ENCODE peak calls at places on chromosomes 6 and 20, in nine cellular contexts. One of them, this sample, is unnamed.

GRCh38 chr6:11668455-11668854 is 110.1 kb downstream of the ADTRP start:
- DNase-seq in Caco-2: no peak
- DNase-seq in cardiac muscle cell: no peak
- DNase-seq in GM23248: no peak
- DNase-seq in CD8-positive, alpha-beta T cell: no peak
- DNase-seq in OCI-LY7: no peak
- DNase-seq in astrocyte: no peak
- DNase-seq in lower lobe of right lung: no peak
- DNase-seq in right cardiac atrium: no peak
- DNase-seq in this sample: no peak

GRCh38 chr6:123551939-123552707 is 84.6 kb downstream of the TRDN start:
- DNase-seq in OCI-LY7: no peak
- DNase-seq in lower lobe of right lung: no peak
- DNase-seq in astrocyte: peak; percentile 40
- DNase-seq in Caco-2: no peak
- DNase-seq in cardiac muscle cell: no peak
- DNase-seq in GM23248: no peak
- DNase-seq in CD8-positive, alpha-beta T cell: no peak
- DNase-seq in right cardiac atrium: no peak
- DNase-seq in this sample: no peak

GRCh38 chr20:58309607-58310290 is at the start of gene RAB22A:
- DNase-seq in astrocyte: peak; percentile 32
- DNase-seq in Caco-2: peak; percentile 93
- DNase-seq in lower lobe of right lung: peak; percentile 90
- DNase-seq in GM23248: peak; percentile 96
- DNase-seq in CD8-positive, alpha-beta T cell: peak; percentile 88
- DNase-seq in cardiac muscle cell: peak; percentile 91
- DNase-seq in OCI-LY7: peak; percentile 88
- DNase-seq in right cardiac atrium: peak; percentile 93
- DNase-seq in this sample: peak; percentile 87

GRCh38 chr6:50791900-50792508 is 26.7 kb upstream of the TFAP2B start:
- DNase-seq in lower lobe of right lung: no peak
- DNase-seq in GM23248: peak; percentile 75
- DNase-seq in right cardiac atrium: no peak
- DNase-seq in OCI-LY7: peak; percentile 54
- DNase-seq in CD8-positive, alpha-beta T cell: no peak
- DNase-seq in cardiac muscle cell: peak; percentile 75
- DNase-seq in astrocyte: no peak
- DNase-seq in Caco-2: peak; percentile 47
- DNase-seq in this sample: no peak

GRCh38 chr20:57880155-57880648 is 170.4 kb upstream of the PMEPA1 start:
- DNase-seq in CD8-positive, alpha-beta T cell: peak; percentile 23
- DNase-seq in cardiac muscle cell: no peak
- DNase-seq in lower lobe of right lung: no peak
- DNase-seq in OCI-LY7: no peak
- DNase-seq in Caco-2: no peak
- DNase-seq in GM23248: peak; percentile 32
- DNase-seq in astrocyte: peak; percentile 23
- DNase-seq in right cardiac atrium: no peak
- DNase-seq in this sample: no peak

GRCh38 chr6:103672169-103672568 is 1187.5 kb downstream of the HACE1 start:
- DNase-seq in lower lobe of right lung: no peak
- DNase-seq in GM23248: no peak
- DNase-seq in astrocyte: no peak
- DNase-seq in right cardiac atrium: no peak
- DNase-seq in CD8-positive, alpha-beta T cell: no peak
- DNase-seq in Caco-2: no peak
- DNase-seq in cardiac muscle cell: peak; percentile 9
- DNase-seq in OCI-LY7: no peak
- DNase-seq in this sample: no peak

GRCh38 chr20:58650181-58650775 is 805 bp upstream of the STX16 start:
- DNase-seq in cardiac muscle cell: peak; percentile 41
- DNase-seq in right cardiac atrium: peak; percentile 75
- DNase-seq in OCI-LY7: no peak
- DNase-seq in astrocyte: no peak
- DNase-seq in Caco-2: no peak
- DNase-seq in GM23248: peak; percentile 42
- DNase-seq in lower lobe of right lung: peak; percentile 64
- DNase-seq in CD8-positive, alpha-beta T cell: no peak
- DNase-seq in this sample: no peak

GRCh38 chr6:38495922-38496635 is 143.7 kb downstream of the BTBD9 start:
- DNase-seq in Caco-2: no peak
- DNase-seq in astrocyte: no peak
- DNase-seq in right cardiac atrium: no peak
- DNase-seq in OCI-LY7: no peak
- DNase-seq in cardiac muscle cell: no peak
- DNase-seq in GM23248: peak; percentile 30
- DNase-seq in lower lobe of right lung: no peak
- DNase-seq in CD8-positive, alpha-beta T cell: no peak
- DNase-seq in this sample: no peak

GRCh38 chr6:90611996-90612690 is 25.3 kb upstream of the MAP3K7 start:
- DNase-seq in CD8-positive, alpha-beta T cell: no peak
- DNase-seq in cardiac muscle cell: no peak
- DNase-seq in astrocyte: no peak
- DNase-seq in Caco-2: no peak
- DNase-seq in GM23248: no peak
- DNase-seq in lower lobe of right lung: no peak
- DNase-seq in OCI-LY7: no peak
- DNase-seq in right cardiac atrium: peak; percentile 23
- DNase-seq in this sample: no peak

GRCh38 chr6:44662461-44663121 is 275.1 kb downstream of the CDC5L start:
- DNase-seq in OCI-LY7: peak; percentile 13
- DNase-seq in right cardiac atrium: no peak
- DNase-seq in Caco-2: no peak
- DNase-seq in cardiac muscle cell: no peak
- DNase-seq in CD8-positive, alpha-beta T cell: no peak
- DNase-seq in lower lobe of right lung: peak; percentile 61
- DNase-seq in astrocyte: peak; percentile 97
- DNase-seq in GM23248: no peak
- DNase-seq in this sample: peak; percentile 51

GRCh38 chr20:50585214-50585613 is 75.0 kb downstream of the PTPN1 start:
- DNase-seq in OCI-LY7: no peak
- DNase-seq in astrocyte: no peak
- DNase-seq in Caco-2: no peak
- DNase-seq in right cardiac atrium: no peak
- DNase-seq in CD8-positive, alpha-beta T cell: no peak
- DNase-seq in GM23248: no peak
- DNase-seq in cardiac muscle cell: no peak
- DNase-seq in lower lobe of right lung: peak; percentile 14
- DNase-seq in this sample: no peak

GRCh38 chr20:53829086-53829703 is 235.6 kb upstream of the ZNF217 start:
- DNase-seq in Caco-2: peak; percentile 42
- DNase-seq in OCI-LY7: peak; percentile 21
- DNase-seq in CD8-positive, alpha-beta T cell: no peak
- DNase-seq in lower lobe of right lung: no peak
- DNase-seq in GM23248: peak; percentile 99
- DNase-seq in cardiac muscle cell: no peak
- DNase-seq in astrocyte: peak; percentile 96
- DNase-seq in right cardiac atrium: no peak
- DNase-seq in this sample: peak; percentile 42

GRCh38 chr20:47358672-47359532 is 2.4 kb upstream of the ZMYND8 start:
- DNase-seq in OCI-LY7: peak; percentile 29
- DNase-seq in astrocyte: peak; percentile 90
- DNase-seq in lower lobe of right lung: peak; percentile 84
- DNase-seq in right cardiac atrium: peak; percentile 76
- DNase-seq in CD8-positive, alpha-beta T cell: no peak
- DNase-seq in cardiac muscle cell: peak; percentile 79
- DNase-seq in Caco-2: peak; percentile 99
- DNase-seq in GM23248: peak; percentile 90
- DNase-seq in this sample: peak; percentile 94

GRCh38 chr6:121730616-121731015 is 295.2 kb downstream of the GJA1 start:
- DNase-seq in cardiac muscle cell: no peak
- DNase-seq in GM23248: no peak
- DNase-seq in OCI-LY7: no peak
- DNase-seq in astrocyte: no peak
- DNase-seq in CD8-positive, alpha-beta T cell: no peak
- DNase-seq in right cardiac atrium: no peak
- DNase-seq in Caco-2: no peak
- DNase-seq in lower lobe of right lung: no peak
- DNase-seq in this sample: no peak

GRCh38 chr6:14792118-14792955 is 453.5 kb upstream of the JARID2 start:
- DNase-seq in CD8-positive, alpha-beta T cell: no peak
- DNase-seq in GM23248: no peak
- DNase-seq in cardiac muscle cell: no peak
- DNase-seq in right cardiac atrium: no peak
- DNase-seq in astrocyte: no peak
- DNase-seq in Caco-2: no peak
- DNase-seq in OCI-LY7: no peak
- DNase-seq in lower lobe of right lung: no peak
- DNase-seq in this sample: no peak

DNA sequence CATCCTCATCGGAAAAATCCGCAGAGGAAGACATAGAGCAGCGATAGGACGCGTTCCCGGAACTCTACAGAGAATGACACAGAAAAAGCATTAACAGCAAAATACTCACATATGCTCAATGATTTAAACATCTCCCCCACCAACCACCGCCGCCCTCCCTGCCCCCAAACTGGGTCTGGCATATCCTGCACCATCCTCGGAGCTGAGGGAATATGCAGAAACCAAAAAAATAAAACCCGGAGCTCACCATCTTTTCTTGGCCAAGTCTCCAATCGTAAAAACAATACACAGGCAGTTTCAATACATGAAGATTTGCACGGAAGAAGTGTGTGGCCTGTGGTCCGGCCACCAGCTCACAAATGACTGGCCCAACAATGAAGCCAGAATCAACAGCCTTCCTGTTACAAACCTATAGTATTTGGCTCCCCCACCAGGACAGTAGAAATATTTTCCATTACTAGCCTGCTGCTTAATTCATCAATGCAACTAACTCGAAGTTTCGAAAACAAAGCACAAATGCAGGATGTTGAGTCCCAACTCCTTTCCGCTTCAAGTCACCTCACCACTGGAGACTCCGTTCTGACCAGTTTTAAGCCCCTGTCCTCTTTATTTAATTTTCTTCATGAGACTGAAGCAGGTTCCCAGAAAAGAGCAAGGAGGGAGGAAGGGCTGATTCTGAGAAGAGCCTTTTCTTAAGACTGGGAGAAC is 103.2 kb upstream of the BEND6 start:
- DNase-seq in cardiac muscle cell: peak; percentile 73
- DNase-seq in CD8-positive, alpha-beta T cell: no peak
- DNase-seq in astrocyte: peak; percentile 86
- DNase-seq in right cardiac atrium: peak; percentile 58
- DNase-seq in OCI-LY7: peak; percentile 61
- DNase-seq in Caco-2: peak; percentile 56
- DNase-seq in GM23248: peak; percentile 95
- DNase-seq in lower lobe of right lung: no peak
- DNase-seq in this sample: peak; percentile 42
- H3K4me3 ChIP-seq in cardiac muscle cell: peak overlapping the region; percentile 30
- H3K4me3 ChIP-seq in CD8-positive, alpha-beta T cell: peak overlapping the region; percentile 36
- H3K4me3 ChIP-seq in astrocyte: peak overlapping the region; percentile 85
- H3K4me3 ChIP-seq in right cardiac atrium: peak overlapping the region; percentile 94
- H3K4me3 ChIP-seq in OCI-LY7: peak overlapping the region; percentile 36
- H3K4me3 ChIP-seq in Caco-2: no peak overlapping the region
- H3K4me3 ChIP-seq in GM23248: peak overlapping the region; percentile 87
- H3K4me3 ChIP-seq in lower lobe of right lung: peak overlapping the region; percentile 51
- H3K4me3 ChIP-seq in this sample: peak overlapping the region; percentile 55

GRCh38 chr20:37729452-37729851 is 35.6 kb downstream of the CTNNBL1 start:
- DNase-seq in right cardiac atrium: no peak
- DNase-seq in GM23248: no peak
- DNase-seq in lower lobe of right lung: no peak
- DNase-seq in cardiac muscle cell: no peak
- DNase-seq in Caco-2: no peak
- DNase-seq in astrocyte: no peak
- DNase-seq in CD8-positive, alpha-beta T cell: no peak
- DNase-seq in OCI-LY7: no peak
- DNase-seq in this sample: no peak
- H3K4me1 ChIP-seq in right cardiac atrium: peaks cover 7% of the 10 kb centered on the region
- H3K4me1 ChIP-seq in GM23248: peaks cover 26% of the 10 kb centered on the region
- H3K4me1 ChIP-seq in lower lobe of right lung: peaks cover 18% of the 10 kb centered on the region
- H3K4me1 ChIP-seq in cardiac muscle cell: peaks cover 58% of the 10 kb centered on the region
- H3K4me1 ChIP-seq in Caco-2: peaks cover 42% of the 10 kb centered on the region
- H3K4me1 ChIP-seq in astrocyte: peaks cover 2% of the 10 kb centered on the region
- H3K4me1 ChIP-seq in CD8-positive, alpha-beta T cell: no peaks in the 10 kb centered on the region
- H3K4me1 ChIP-seq in OCI-LY7: no peaks in the 10 kb centered on the region
- H3K4me1 ChIP-seq in this sample: no peaks in the 10 kb centered on the region

GRCh38 chr20:18057994-18058349 is 256 bp upstream of the OVOL2 start:
- DNase-seq in astrocyte: no peak
- DNase-seq in GM23248: no peak
- DNase-seq in Caco-2: no peak
- DNase-seq in cardiac muscle cell: no peak
- DNase-seq in CD8-positive, alpha-beta T cell: no peak
- DNase-seq in right cardiac atrium: no peak
- DNase-seq in lower lobe of right lung: peak; percentile 54
- DNase-seq in OCI-LY7: no peak
- DNase-seq in this sample: no peak
- H3K4me3 ChIP-seq in astrocyte: no peak overlapping the region
- H3K4me3 ChIP-seq in GM23248: no peak overlapping the region
- H3K4me3 ChIP-seq in Caco-2: peak overlapping the region; percentile 83
- H3K4me3 ChIP-seq in cardiac muscle cell: peak overlapping the region; percentile 50
- H3K4me3 ChIP-seq in CD8-positive, alpha-beta T cell: no peak overlapping the region
- H3K4me3 ChIP-seq in right cardiac atrium: no peak overlapping the region
- H3K4me3 ChIP-seq in lower lobe of right lung: peak overlapping the region; percentile 58
- H3K4me3 ChIP-seq in OCI-LY7: no peak overlapping the region
- H3K4me3 ChIP-seq in this sample: peak overlapping the region; percentile 8

GRCh38 chr20:48782901-48783308 is 44.9 kb downstream of the PREX1 start:
- DNase-seq in cardiac muscle cell: no peak
- DNase-seq in Caco-2: no peak
- DNase-seq in GM23248: no peak
- DNase-seq in lower lobe of right lung: no peak
- DNase-seq in astrocyte: no peak
- DNase-seq in OCI-LY7: peak; percentile 32
- DNase-seq in right cardiac atrium: no peak
- DNase-seq in CD8-positive, alpha-beta T cell: no peak
- DNase-seq in this sample: no peak

GRCh38 chr20:48781634-48782033 is 46.2 kb downstream of the PREX1 start:
- DNase-seq in lower lobe of right lung: no peak
- DNase-seq in OCI-LY7: no peak
- DNase-seq in GM23248: no peak
- DNase-seq in cardiac muscle cell: no peak
- DNase-seq in Caco-2: no peak
- DNase-seq in astrocyte: no peak
- DNase-seq in right cardiac atrium: no peak
- DNase-seq in CD8-positive, alpha-beta T cell: no peak
- DNase-seq in this sample: no peak

GRCh38 chr20:48783533-48784272 is 44.1 kb downstream of the PREX1 start:
- DNase-seq in lower lobe of right lung: no peak
- DNase-seq in right cardiac atrium: no peak
- DNase-seq in GM23248: peak; percentile 18
- DNase-seq in CD8-positive, alpha-beta T cell: no peak
- DNase-seq in OCI-LY7: peak; percentile 33
- DNase-seq in Caco-2: no peak
- DNase-seq in cardiac muscle cell: no peak
- DNase-seq in astrocyte: no peak
- DNase-seq in this sample: no peak

GRCh38 chr20:48784273-48784641 is 43.5 kb downstream of the PREX1 start:
- DNase-seq in GM23248: no peak
- DNase-seq in OCI-LY7: no peak
- DNase-seq in lower lobe of right lung: no peak
- DNase-seq in CD8-positive, alpha-beta T cell: no peak
- DNase-seq in Caco-2: no peak
- DNase-seq in right cardiac atrium: no peak
- DNase-seq in cardiac muscle cell: no peak
- DNase-seq in astrocyte: no peak
- DNase-seq in this sample: no peak

DNA sequence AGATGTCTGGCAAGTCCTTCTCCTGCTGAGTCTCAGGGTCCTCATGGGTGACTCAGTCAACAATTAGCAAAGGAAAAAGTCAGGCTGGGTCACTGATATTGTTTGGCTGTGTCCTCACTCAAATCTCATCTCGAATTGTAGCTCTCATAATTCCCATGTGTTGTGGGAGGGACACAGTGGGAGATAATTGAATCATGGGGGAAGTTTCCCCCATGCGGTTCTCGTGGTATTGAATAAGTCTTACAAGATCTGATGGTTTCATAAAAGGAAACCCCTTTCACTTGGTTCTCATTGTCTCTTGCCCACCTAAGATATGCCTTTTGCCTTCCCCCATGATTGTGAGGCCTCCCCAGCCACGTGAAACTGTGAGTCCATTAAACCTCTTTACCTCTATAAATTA is 45.7 kb downstream of the PREX1 start:
- DNase-seq in OCI-LY7: no peak
- DNase-seq in astrocyte: no peak
- DNase-seq in Caco-2: no peak
- DNase-seq in cardiac muscle cell: no peak
- DNase-seq in lower lobe of right lung: no peak
- DNase-seq in GM23248: no peak
- DNase-seq in CD8-positive, alpha-beta T cell: no peak
- DNase-seq in right cardiac atrium: no peak
- DNase-seq in this sample: no peak
- H3K4me1 ChIP-seq in OCI-LY7: peaks cover 40% of the 10 kb centered on the region
- H3K4me1 ChIP-seq in astrocyte: peaks cover 9% of the 10 kb centered on the region
- H3K4me1 ChIP-seq in Caco-2: no peaks in the 10 kb centered on the region
- H3K4me1 ChIP-seq in cardiac muscle cell: no peaks in the 10 kb centered on the region
- H3K4me1 ChIP-seq in lower lobe of right lung: peaks cover 56% of the 10 kb centered on the region
- H3K4me1 ChIP-seq in GM23248: no peaks in the 10 kb centered on the region
- H3K4me1 ChIP-seq in CD8-positive, alpha-beta T cell: peaks cover 61% of the 10 kb centered on the region
- H3K4me1 ChIP-seq in right cardiac atrium: no peaks in the 10 kb centered on the region
- H3K4me1 ChIP-seq in this sample: no peaks in the 10 kb centered on the region

This sample was measured in tibial artery.